ENCODE peak calls at places on chromosomes 1 and 21, in seven cellular contexts. C is activated CD8-positive, alpha-beta memory T cell treated with anti-CD3 and anti-CD28 coated beads, Interleukin-2, amount 10 ng/mL, durations not matched to agents 7 days and 5 days; N is NCI-H510A treated with DMSO at 0.1 percent for 48 hours; F is mucosa of gallbladder; R is NCI-H524; O is HCT116; P is NCI-H2029. Z is an unnamed sample.
A peak's percentile ranks its signal among the peaks of the same experiment; 100 is the strongest.

GRCh38 chr1:195664628-195665027 is 943.6 kb downstream of the KCNT2 start:
- DNase-seq in R (no peak), O (no peak), P (no peak), C (no peak), N (no peak), F (peak; percentile 16), Z (no peak)

GRCh38 chr1:21673277-21673780 is 4.2 kb upstream of the RAP1GAP start:
- DNase-seq in N (peak; percentile 26), P (peak; percentile 73), R (no peak), F (peak; percentile 63), C (no peak), O (no peak), Z (no peak)

GRCh38 chr1:70334436-70334835 is 20.1 kb downstream of the ANKRD13C start:
- DNase-seq in O (peak; percentile 37), F (no peak), R (no peak), P (no peak), C (no peak), N (no peak), Z (no peak)

GRCh38 chr1:95207223-95207935 is 26.6 kb upstream of the RWDD3 start:
- DNase-seq in R (no peak), O (no peak), N (no peak), P (peak; percentile 24), F (no peak), C (no peak), Z (no peak)

GRCh38 chr1:43367026-43367903 is 546 bp downstream of the ELOVL1 start:
- DNase-seq in F (no peak), C (peak; percentile 61), R (no peak), N (peak; percentile 97), P (no peak), O (peak; percentile 46), Z (no peak)

GRCh38 chr21:36783612-36784383 is 84.9 kb downstream of the SIM2 start:
- DNase-seq in O (peak; percentile 90), P (peak; percentile 35), F (no peak), C (no peak), N (no peak), R (no peak), Z (no peak)

GRCh38 chr21:41605934-41606285 is 98.0 kb upstream of the TMPRSS2 start:
- DNase-seq in C (no peak), R (no peak), P (no peak), F (no peak), O (no peak), N (no peak), Z (no peak)

GRCh38 chr1:228003461-228004330 is 3.1 kb upstream of the WNT3A start:
- DNase-seq in P (no peak), C (no peak), R (no peak), N (no peak), F (no peak), O (no peak), Z (no peak)

GRCh38 chr1:75392278-75392677 is 218.6 kb downstream of the SLC44A5 start:
- DNase-seq in R (no peak), F (no peak), P (no peak), N (no peak), O (no peak), C (no peak), Z (no peak)

GRCh38 chr1:204112876-204113730 is 38.7 kb downstream of the ETNK2 start:
- DNase-seq in P (no peak), N (no peak), F (no peak), O (no peak), C (no peak), R (no peak), Z (no peak)

GRCh38 chr1:151839457-151840409 is at the start of gene C2CD4D:
- DNase-seq in F (peak; percentile 76), P (peak; percentile 81), N (peak; percentile 86), O (peak; percentile 27), R (no peak), C (peak; percentile 80), Z (peak; percentile 15)

GRCh38 chr1:152683846-152684245 is 2.1 kb upstream of the LCE2B start:
- DNase-seq in P (no peak), F (no peak), R (no peak), C (no peak), O (no peak), N (no peak), Z (no peak)

GRCh38 chr1:223748405-223748772 is 36.0 kb downstream of the CAPN2 start:
- DNase-seq in O (no peak), C (peak; percentile 74), R (no peak), N (no peak), F (no peak), P (no peak), Z (no peak)

GRCh38 chr1:113701429-113701828 is 57.9 kb downstream of the PHTF1 start:
- DNase-seq in N (no peak), C (no peak), F (no peak), P (no peak), O (no peak), R (no peak), Z (no peak)

GRCh38 chr1:10324627-10325026 is 74.2 kb upstream of the PGD start:
- DNase-seq in F (no peak), C (no peak), N (no peak), R (no peak), P (no peak), O (no peak), Z (no peak)

GRCh38 chr1:42334240-42335049 is 590 bp downstream of the FOXJ3 start:
- DNase-seq in P (peak; percentile 76), F (peak; percentile 33), C (peak; percentile 59), R (peak; percentile 62), N (no peak), O (peak; percentile 31), Z (peak; percentile 63)

GRCh38 chr1:218810336-218810735 is 363.3 kb upstream of the LYPLAL1 start:
- DNase-seq in F (no peak), R (no peak), O (no peak), P (no peak), C (no peak), N (no peak), Z (no peak)

GRCh38 chr1:202189919-202190715 is 3.5 kb upstream of the LGR6 start:
- DNase-seq in C (no peak), O (no peak), N (no peak), F (no peak), P (no peak), R (peak; percentile 15), Z (no peak)

GRCh38 chr1:46900401-46900800 is 40.9 kb downstream of the CYP4A11 start:
- DNase-seq in N (no peak), F (no peak), C (no peak), R (no peak), O (no peak), P (no peak), Z (no peak)